ENCODE peak calls at places on chromosomes 4 and X, in eight cellular contexts. J is RWPE1; H is fibroblast of lung; W is activated T-cell treated with anti-CD3 and anti-CD28 coated beads for 48 hours; P is CD4-positive, alpha-beta memory T cell; C is choroid plexus epithelial cell; D is omental fat pad; R is HCEC 1CT. F is an unnamed sample.

GRCh38 chr4:25769251-25769650 is 93.5 kb downstream of the SEL1L3 start:
- DNase-seq in J (no peak), H (peak; percentile 33), W (no peak), P (no peak), C (peak; percentile 34), D (no peak), R (no peak), F (no peak)

GRCh38 chrX:130994671-130995070 is 63.5 kb upstream of the ARHGAP36 start:
- DNase-seq in J (no peak), H (no peak), W (no peak), P (peak; percentile 4), C (peak; percentile 12), D (no peak), R (no peak), F (peak; percentile 42)

GRCh38 chr4:77465271-77465670 is 140.3 kb upstream of the CXCL13 start:
- DNase-seq in J (peak; percentile 41), H (peak; percentile 7), W (peak; percentile 25), P (no peak), C (peak; percentile 40), D (no peak), R (no peak), F (peak; percentile 12)

GRCh38 chrX:118493653-118494297 is 1.8 kb upstream of the DOCK11 start:
- DNase-seq in J (no peak), H (peak; percentile 11), W (no peak), P (no peak), C (no peak), D (no peak), R (no peak), F (no peak)

GRCh38 chr4:7557447-7557846 is 122.7 kb upstream of the PSAPL1 start:
- DNase-seq in J (peak; percentile 89), H (peak; percentile 90), W (no peak), P (no peak), C (peak; percentile 63), D (no peak), R (peak; percentile 18), F (no peak)

GRCh38 chr4:102438396-102438795 is 62.8 kb upstream of the NFKB1 start:
- DNase-seq in J (no peak), H (peak; percentile 22), W (no peak), P (no peak), C (peak; percentile 34), D (no peak), R (peak; percentile 24), F (no peak)

GRCh38 chr4:42954925-42955669 is 62.6 kb downstream of the GRXCR1 start:
- DNase-seq in J (no peak), H (no peak), W (no peak), P (no peak), C (no peak), D (no peak), R (no peak), F (no peak)

GRCh38 chrX:120446503-120446902 is 22.6 kb downstream of the LAMP2 start:
- DNase-seq in J (no peak), H (peak; percentile 78), W (no peak), P (no peak), C (peak; percentile 72), D (no peak), R (peak; percentile 48), F (peak; percentile 48)

GRCh38 chr4:128831526-128832252 is 22.2 kb downstream of the JADE1 start:
- DNase-seq in J (no peak), H (peak; percentile 58), W (no peak), P (no peak), C (peak; percentile 83), D (no peak), R (no peak), F (peak; percentile 33)

GRCh38 chr4:141587897-141588296 is 48.5 kb upstream of the IL15 start:
- DNase-seq in J (peak; percentile 9), H (peak; percentile 40), W (no peak), P (no peak), C (peak; percentile 41), D (no peak), R (peak; percentile 44), F (no peak)

GRCh38 chr4:15197005-15197404 is 194.7 kb downstream of the CPEB2 start:
- DNase-seq in J (peak; percentile 5), H (peak; percentile 11), W (no peak), P (no peak), C (peak; percentile 85), D (no peak), R (peak; percentile 10), F (peak; percentile 24)

GRCh38 chr4:146437778-146438177 is 84.0 kb downstream of the SLC10A7 start:
- DNase-seq in J (no peak), H (no peak), W (no peak), P (no peak), C (no peak), D (no peak), R (no peak), F (peak; percentile 32)

GRCh38 chrX:1475881-1476280 is 23.2 kb upstream of the ASMTL start:
- DNase-seq in J (no peak), H (no peak), W (no peak), P (no peak), C (no peak), D (no peak), R (no peak), F (no peak)

GRCh38 chr4:25111648-25112196 is 48.5 kb downstream of the SEPSECS start:
- DNase-seq in J (no peak), H (no peak), W (no peak), P (no peak), C (no peak), D (no peak), R (no peak), F (no peak)